ENCODE peak calls at places on chromosomes 11 and 22, in eight cellular contexts. Q is upper lobe of left lung; H is cardiac muscle cell; X is CD8-positive, alpha-beta memory T cell; F is bronchial epithelial cell; S is HFF-Myc; L is WERI-Rb-1; Z is CD8-positive, alpha-beta T cell. N is an unnamed sample.

GRCh38 chr22:36423461-36424404 is 36.0 kb upstream of the MYH9 start:
- DNase-seq in Q (no peak), H (no peak), X (no peak), F (no peak), S (no peak), L (no peak), Z (no peak), N (peak)

GRCh38 chr22:22928666-22929380 is 41.2 kb downstream of the IGLL5 start:
- DNase-seq in Q (peak), H (no peak), X (peak), F (peak), S (no peak), L (no peak), Z (peak), N (peak)

GRCh38 chr11:128933481-128934178 is 9.0 kb downstream of the TP53AIP1 start:
- DNase-seq in Q (no peak), H (peak), X (no peak), F (no peak), S (peak), L (no peak), Z (no peak), N (no peak)

GRCh38 chr11:134532921-134533421 is 120.9 kb upstream of the B3GAT1 start:
- DNase-seq in Q (peak), H (no peak), X (peak), F (no peak), S (no peak), L (peak), Z (no peak), N (no peak)

GRCh38 chr11:35012467-35013191 is 96.2 kb downstream of the PDHX start:
- DNase-seq in Q (no peak), H (no peak), X (peak), F (peak), S (no peak), L (no peak), Z (no peak), N (no peak)

GRCh38 chr11:83554896-83555295 is 268.7 kb upstream of the CCDC90B start:
- DNase-seq in Q (no peak), H (no peak), X (no peak), F (no peak), S (no peak), L (no peak), Z (no peak), N (no peak)

GRCh38 chr11:63877658-63878241 is 38.8 kb downstream of the MARK2 start:
- DNase-seq in Q (no peak), H (no peak), X (no peak), F (no peak), S (no peak), L (no peak), Z (no peak), N (no peak)

GRCh38 chr11:48675945-48676344 is 187.4 kb downstream of the OR4A47 start:
- DNase-seq in Q (no peak), H (no peak), X (no peak), F (no peak), S (no peak), L (no peak), Z (no peak), N (no peak)

GRCh38 chr11:118615996-118616395 is 8.6 kb downstream of the PHLDB1 start:
- DNase-seq in Q (no peak), H (no peak), X (no peak), F (no peak), S (no peak), L (no peak), Z (no peak), N (no peak)

DNA sequence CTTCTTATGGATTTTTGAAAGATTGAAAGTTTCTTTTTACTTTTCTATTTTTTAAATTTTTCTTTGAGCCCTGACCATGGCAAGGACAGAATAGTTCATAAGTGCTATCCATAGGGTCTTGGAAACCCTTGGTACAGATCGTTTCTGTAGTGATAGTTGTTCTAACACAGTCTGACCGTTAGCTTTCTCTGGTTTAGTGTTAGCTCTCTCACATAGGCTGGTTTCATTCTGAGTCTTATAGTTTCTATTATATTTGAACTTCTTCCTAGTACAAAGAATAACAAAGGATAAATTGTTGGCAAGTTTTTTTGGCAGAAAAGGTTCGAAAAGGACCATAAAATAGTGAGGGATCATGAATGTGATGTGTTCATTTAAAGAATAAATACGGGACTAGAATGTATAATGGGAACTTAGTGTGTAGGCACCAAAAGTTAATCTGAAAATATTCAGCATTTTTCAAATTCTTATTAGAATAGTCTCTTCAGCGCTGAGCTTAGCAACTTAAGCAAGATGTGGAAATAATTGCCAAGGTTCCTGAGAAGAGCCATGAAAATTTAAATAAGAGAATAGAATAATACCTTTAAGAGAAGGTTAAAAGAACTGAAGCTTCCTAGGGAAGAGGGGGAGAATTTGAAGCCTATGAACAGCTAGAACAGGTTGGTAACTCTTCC is 24.1 kb downstream of the FDX1 start:
- DNase-seq in Q (no peak), H (no peak), X (no peak), F (no peak), S (no peak), L (no peak), Z (no peak), N (no peak)
- H3K4me3 ChIP-seq in Q (no peak), H (no peak), X (no peak), F (no peak), S (no peak), L (no peak), Z (no peak), N (no peak)

GRCh38 chr11:2381494-2382128 is 4.5 kb downstream of the CD81 start:
- DNase-seq in Q (no peak), H (no peak), X (peak), F (no peak), S (no peak), L (no peak), Z (no peak), N (no peak)
- H3K4me3 ChIP-seq in Q (peak), H (no peak), X (no peak), F (no peak), S (no peak), L (no peak), Z (no peak), N (no peak)

GRCh38 chr11:12693075-12693473 is 18.9 kb downstream of the TEAD1 start:
- DNase-seq in Q (no peak), H (no peak), X (no peak), F (no peak), S (no peak), L (no peak), Z (no peak), N (no peak)
- H3K4me3 ChIP-seq in Q (no peak), H (no peak), X (no peak), F (no peak), S (peak), L (no peak), Z (no peak), N (peak)

DNA sequence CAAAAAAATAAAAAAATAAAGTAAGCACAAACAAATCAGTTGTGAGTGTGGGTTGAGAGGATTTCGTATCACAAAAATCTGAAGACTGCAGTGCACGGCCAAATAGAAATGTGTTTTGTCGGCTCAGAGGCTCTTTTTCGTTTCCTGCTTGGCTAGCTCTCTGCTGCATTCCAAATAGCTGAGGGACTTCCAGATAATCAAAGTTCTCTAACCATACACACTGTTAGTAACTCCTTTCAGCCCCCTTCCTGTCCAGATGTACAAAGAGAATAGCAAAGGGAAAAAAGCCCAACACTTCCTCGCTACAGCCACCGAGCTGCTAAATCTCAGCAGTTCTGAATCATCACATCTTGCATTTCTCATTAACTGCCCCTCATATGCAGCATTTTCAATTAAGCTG is 203.2 kb downstream of the TENM4 start:
- DNase-seq in Q (no peak), H (peak), X (no peak), F (peak), S (peak), L (no peak), Z (no peak), N (peak)
- H3K4me3 ChIP-seq in Q (no peak), H (no peak), X (no peak), F (no peak), S (no peak), L (no peak), Z (no peak), N (no peak)

GRCh38 chr22:45673482-45674175 is 2.0 kb downstream of the ATXN10 start:
- DNase-seq in Q (no peak), H (no peak), X (no peak), F (no peak), S (no peak), L (no peak), Z (no peak), N (no peak)
- H3K4me3 ChIP-seq in Q (no peak), H (no peak), X (no peak), F (no peak), S (peak), L (no peak), Z (no peak), N (peak)

GRCh38 chr22:41286639-41287091 is 678 bp upstream of the RANGAP1 start:
- DNase-seq in Q (peak), H (no peak), X (peak), F (no peak), S (no peak), L (peak), Z (peak), N (peak)

GRCh38 chr22:41285820-41286638 is at the start of gene RANGAP1:
- DNase-seq in Q (peak), H (peak), X (peak), F (peak), S (peak), L (peak), Z (peak), N (peak)

GRCh38 chr22:41280854-41281253 is 5.1 kb downstream of the RANGAP1 start:
- DNase-seq in Q (no peak), H (no peak), X (no peak), F (no peak), S (no peak), L (no peak), Z (no peak), N (no peak)

GRCh38 chr22:41285441-41285819 is 557 bp downstream of the RANGAP1 start:
- DNase-seq in Q (peak), H (peak), X (peak), F (peak), S (no peak), L (peak), Z (peak), N (peak)

GRCh38 chr22:41284465-41284864 is 1.5 kb downstream of the RANGAP1 start:
- DNase-seq in Q (no peak), H (no peak), X (no peak), F (no peak), S (no peak), L (no peak), Z (no peak), N (no peak)
- H3K4me3 ChIP-seq in Q (no peak), H (no peak), X (no peak), F (no peak), S (peak), L (no peak), Z (no peak), N (no peak)

GRCh38 chr11:19344661-19345518 is 104.1 kb upstream of the E2F8 start:
- DNase-seq in Q (no peak), H (peak), X (no peak), F (peak), S (no peak), L (peak), Z (no peak), N (peak)
- H3K4me3 ChIP-seq in Q (peak), H (peak), X (no peak), F (no peak), S (no peak), L (peak), Z (no peak), N (peak)

GRCh38 chr22:31752096-31752847 is 1.5 kb upstream of the DEPDC5 start:
- DNase-seq in Q (no peak), H (no peak), X (no peak), F (no peak), S (no peak), L (peak), Z (no peak), N (no peak)
- H3K4me3 ChIP-seq in Q (no peak), H (no peak), X (no peak), F (no peak), S (no peak), L (peak), Z (no peak), N (no peak)

GRCh38 chr22:21102659-21103267 is 57.0 kb downstream of the LRRC74B start:
- DNase-seq in Q (peak), H (peak), X (peak), F (peak), S (no peak), L (peak), Z (peak), N (peak)
- H3K4me3 ChIP-seq in Q (no peak), H (no peak), X (no peak), F (no peak), S (peak), L (peak), Z (no peak), N (no peak)